ENCODE peak calls at places on chromosomes 6 and 20, in nine cellular contexts. O, B, R, M, V, Z, S, Y and T are unnamed samples.
A peak's percentile ranks its signal among the peaks of the same experiment; 100 is the strongest.

GRCh38 chr20:8335059-8335458 is 203.0 kb downstream of the PLCB1 start:
- DNase-seq in O (no peak), B (no peak), R (no peak), M (no peak), V (no peak), Z (no peak), S (no peak), Y (no peak), T (no peak)

GRCh38 chr6:167825059-167825758 is 1.5 kb upstream of the AFDN start:
- DNase-seq in O (no peak), B (no peak), R (peak; percentile 13), M (peak; percentile 28), V (no peak), Z (no peak), S (no peak), Y (no peak), T (no peak)

GRCh38 chr20:37453288-37453687 is 67.8 kb upstream of the NNAT start:
- DNase-seq in O (no peak), B (no peak), R (no peak), M (no peak), V (no peak), Z (no peak), S (no peak), Y (no peak), T (no peak)

GRCh38 chr6:45677381-45677992 is 299.8 kb upstream of the SUPT3H start:
- DNase-seq in O (no peak), B (no peak), R (no peak), M (peak; percentile 87), V (no peak), Z (peak; percentile 54), S (no peak), Y (no peak), T (peak; percentile 53)

GRCh38 chr6:132798820-132799538 is 542 bp upstream of the SLC18B1 start:
- DNase-seq in O (peak; percentile 80), B (peak; percentile 40), R (peak; percentile 68), M (peak; percentile 52), V (peak; percentile 50), Z (peak; percentile 86), S (peak; percentile 12), Y (peak; percentile 59), T (peak; percentile 77)

GRCh38 chr6:44512868-44513641 is 125.5 kb downstream of the CDC5L start:
- DNase-seq in O (no peak), B (no peak), R (peak; percentile 14), M (no peak), V (no peak), Z (peak; percentile 47), S (no peak), Y (no peak), T (peak; percentile 25)

GRCh38 chr6:146543940-146544661 is 468 bp downstream of the RAB32 start:
- DNase-seq in O (peak; percentile 34), B (no peak), R (peak; percentile 53), M (peak; percentile 51), V (no peak), Z (peak; percentile 31), S (peak; percentile 76), Y (peak; percentile 64), T (peak; percentile 24)

GRCh38 chr6:158911746-158912158 is 88.2 kb downstream of the RSPH3 start:
- DNase-seq in O (no peak), B (no peak), R (no peak), M (no peak), V (no peak), Z (peak; percentile 37), S (no peak), Y (no peak), T (peak; percentile 22)

GRCh38 chr6:11969092-11969491 is 43.0 kb upstream of the HIVEP1 start:
- DNase-seq in O (no peak), B (no peak), R (peak; percentile 10), M (peak; percentile 35), V (no peak), Z (no peak), S (no peak), Y (no peak), T (no peak)

GRCh38 chr20:2942439-2942838 is 69.2 kb downstream of the PTPRA start:
- DNase-seq in O (no peak), B (no peak), R (peak; percentile 3), M (no peak), V (no peak), Z (no peak), S (no peak), Y (no peak), T (no peak)

GRCh38 chr6:105932440-105932839 is 153.7 kb upstream of the PRDM1 start:
- DNase-seq in O (no peak), B (no peak), R (peak; percentile 29), M (no peak), V (no peak), Z (peak; percentile 41), S (no peak), Y (no peak), T (peak; percentile 2)